ENCODE peak calls at places on chromosome 16, in eight cellular contexts. S, I, F, Z, C, H, T and N are unnamed samples.

GRCh38 chr16:64089697-64090096 is 1032.2 kb downstream of the CDH11 start:
- DNase-seq in C (peak; percentile 27), H (peak; percentile 10), S (no peak), Z (no peak), T (peak; percentile 33), I (no peak), F (peak; percentile 60), N (no peak)

GRCh38 chr16:48291303-48291702 is 44.0 kb upstream of the ABCC11 start:
- DNase-seq in I (no peak), C (no peak), S (no peak), H (peak; percentile 8), Z (no peak), T (no peak), F (no peak), N (no peak)

GRCh38 chr16:15553313-15554088 is 89.5 kb downstream of the MARF1 start:
- DNase-seq in F (no peak), T (no peak), I (no peak), H (no peak), S (no peak), Z (no peak), C (no peak), N (no peak)

GRCh38 chr16:89842471-89843408 is 14.5 kb downstream of the SPIRE2 start:
- DNase-seq in Z (no peak), I (no peak), S (no peak), T (peak; percentile 49), C (peak; percentile 47), F (no peak), H (peak; percentile 62), N (no peak)

GRCh38 chr16:81604960-81605383 is 160.4 kb downstream of the CMIP start:
- DNase-seq in C (peak; percentile 77), T (peak; percentile 63), F (no peak), Z (no peak), S (no peak), H (peak; percentile 84), I (no peak), N (no peak)

GRCh38 chr16:13036600-13036999 is 135.2 kb downstream of the SHISA9 start:
- DNase-seq in S (no peak), C (peak; percentile 47), Z (no peak), H (no peak), F (peak; percentile 57), I (no peak), T (peak; percentile 56), N (no peak)

GRCh38 chr16:280991-281659 is 734 bp downstream of the ARHGDIG start:
- DNase-seq in T (no peak), S (no peak), C (no peak), I (no peak), H (no peak), F (no peak), Z (no peak), N (no peak)

GRCh38 chr16:86924537-86924936 is 346.2 kb downstream of the FOXL1 start:
- DNase-seq in H (peak; percentile 20), F (no peak), C (peak; percentile 85), Z (no peak), T (peak; percentile 6), I (no peak), S (no peak), N (no peak)

GRCh38 chr16:67677712-67678111 is 11.1 kb downstream of the C16orf86 start:
- DNase-seq in F (no peak), S (no peak), C (no peak), H (no peak), Z (no peak), T (peak; percentile 41), I (no peak), N (no peak)

GRCh38 chr16:69865701-69866100 is 85.4 kb upstream of the CLEC18A start:
- DNase-seq in F (peak; percentile 92), I (no peak), C (peak; percentile 83), S (no peak), T (peak; percentile 46), Z (no peak), H (peak; percentile 56), N (no peak)

GRCh38 chr16:4358831-4359561 is 7.9 kb upstream of the PAM16 start:
- DNase-seq in Z (peak; percentile 57), C (no peak), T (peak; percentile 44), H (no peak), I (peak; percentile 84), S (peak; percentile 49), F (peak; percentile 48), N (no peak)

GRCh38 chr16:16063685-16064084 is 114.3 kb downstream of the ABCC1 start:
- DNase-seq in T (no peak), F (peak; percentile 22), C (no peak), H (no peak), S (no peak), Z (no peak), I (no peak), N (no peak)

GRCh38 chr16:69626256-69626655 is 60.5 kb downstream of the NFAT5 start:
- DNase-seq in Z (no peak), C (peak; percentile 17), S (no peak), H (no peak), F (no peak), T (no peak), I (no peak), N (no peak)